ENCODE peak calls at places on chromosomes 3 and 15, in six cellular contexts. One of them, this sample, is unnamed. For H3K27me3 and H3K4me1, the result is how much of the 10 kb centered on the place peaks cover.

GRCh38 chr3:85342915-85343314 is 384.1 kb downstream of the CADM2 start:
- DNase-seq in HCT116: no peak
- DNase-seq in psoas muscle: no peak
- DNase-seq in naive thymus-derived CD4-positive, alpha-beta T cell: no peak
- DNase-seq in prostate gland: no peak
- DNase-seq in upper lobe of right lung: no peak
- DNase-seq in this sample: no peak

GRCh38 chr15:70195808-70196304 is 98.1 kb upstream of the TLE3 start:
- DNase-seq in psoas muscle: peak
- DNase-seq in HCT116: no peak
- DNase-seq in naive thymus-derived CD4-positive, alpha-beta T cell: no peak
- DNase-seq in prostate gland: peak
- DNase-seq in upper lobe of right lung: peak
- DNase-seq in this sample: no peak

GRCh38 chr3:174659516-174659915 is 199.6 kb upstream of the NAALADL2 start:
- DNase-seq in psoas muscle: no peak
- DNase-seq in upper lobe of right lung: no peak
- DNase-seq in prostate gland: no peak
- DNase-seq in naive thymus-derived CD4-positive, alpha-beta T cell: no peak
- DNase-seq in HCT116: no peak
- DNase-seq in this sample: no peak

GRCh38 chr3:71495708-71496472 is 87.6 kb downstream of the FOXP1 start:
- DNase-seq in psoas muscle: no peak
- DNase-seq in HCT116: no peak
- DNase-seq in prostate gland: no peak
- DNase-seq in naive thymus-derived CD4-positive, alpha-beta T cell: no peak
- DNase-seq in upper lobe of right lung: no peak
- DNase-seq in this sample: no peak

GRCh38 chr3:129087138-129087702 is 26.6 kb downstream of the GP9 start:
- DNase-seq in upper lobe of right lung: no peak
- DNase-seq in naive thymus-derived CD4-positive, alpha-beta T cell: no peak
- DNase-seq in prostate gland: peak
- DNase-seq in HCT116: no peak
- DNase-seq in psoas muscle: no peak
- DNase-seq in this sample: no peak

GRCh38 chr15:80823995-80824394 is 44.8 kb downstream of the CEMIP start:
- DNase-seq in psoas muscle: no peak
- DNase-seq in HCT116: no peak
- DNase-seq in prostate gland: no peak
- DNase-seq in naive thymus-derived CD4-positive, alpha-beta T cell: no peak
- DNase-seq in upper lobe of right lung: no peak
- DNase-seq in this sample: no peak

GRCh38 chr3:72347819-72348319 is 500.4 kb downstream of the SHQ1 start:
- DNase-seq in naive thymus-derived CD4-positive, alpha-beta T cell: peak
- DNase-seq in prostate gland: peak
- DNase-seq in HCT116: no peak
- DNase-seq in psoas muscle: peak
- DNase-seq in upper lobe of right lung: peak
- DNase-seq in this sample: peak

GRCh38 chr3:120688121-120688520 is 6.1 kb upstream of the HGD start:
- DNase-seq in upper lobe of right lung: no peak
- DNase-seq in psoas muscle: no peak
- DNase-seq in HCT116: no peak
- DNase-seq in prostate gland: no peak
- DNase-seq in naive thymus-derived CD4-positive, alpha-beta T cell: no peak
- DNase-seq in this sample: no peak

GRCh38 chr3:153974614-153975013 is 146.6 kb upstream of the ARHGEF26 start:
- DNase-seq in prostate gland: no peak
- DNase-seq in upper lobe of right lung: no peak
- DNase-seq in psoas muscle: no peak
- DNase-seq in naive thymus-derived CD4-positive, alpha-beta T cell: no peak
- DNase-seq in HCT116: no peak
- DNase-seq in this sample: no peak

GRCh38 chr15:51696566-51696965 is 15.3 kb downstream of the SCG3 start:
- DNase-seq in naive thymus-derived CD4-positive, alpha-beta T cell: no peak
- DNase-seq in upper lobe of right lung: no peak
- DNase-seq in prostate gland: no peak
- DNase-seq in HCT116: no peak
- DNase-seq in psoas muscle: no peak
- DNase-seq in this sample: no peak

GRCh38 chr3:194508486-194509449 is 22.0 kb upstream of the ATP13A3 start:
- DNase-seq in upper lobe of right lung: no peak
- DNase-seq in HCT116: no peak
- DNase-seq in psoas muscle: no peak
- DNase-seq in prostate gland: no peak
- DNase-seq in naive thymus-derived CD4-positive, alpha-beta T cell: no peak
- DNase-seq in this sample: no peak

GRCh38 chr3:46892285-46893145 is 15.0 kb downstream of the PTH1R start:
- DNase-seq in psoas muscle: peak
- DNase-seq in HCT116: peak
- DNase-seq in upper lobe of right lung: peak
- DNase-seq in prostate gland: peak
- DNase-seq in naive thymus-derived CD4-positive, alpha-beta T cell: no peak
- DNase-seq in this sample: no peak

GRCh38 chr3:7543294-7543693 is 682.4 kb downstream of the GRM7 start:
- DNase-seq in naive thymus-derived CD4-positive, alpha-beta T cell: no peak
- DNase-seq in upper lobe of right lung: no peak
- DNase-seq in prostate gland: no peak
- DNase-seq in psoas muscle: no peak
- DNase-seq in HCT116: no peak
- DNase-seq in this sample: no peak

GRCh38 chr3:127829537-127829936 is 7.2 kb upstream of the MGLL start:
- DNase-seq in naive thymus-derived CD4-positive, alpha-beta T cell: no peak
- DNase-seq in HCT116: no peak
- DNase-seq in upper lobe of right lung: no peak
- DNase-seq in psoas muscle: no peak
- DNase-seq in prostate gland: no peak
- DNase-seq in this sample: no peak

GRCh38 chr3:129626744-129627349 is 20.4 kb upstream of the PLXND1 start:
- DNase-seq in HCT116: peak
- DNase-seq in upper lobe of right lung: peak
- DNase-seq in psoas muscle: peak
- DNase-seq in naive thymus-derived CD4-positive, alpha-beta T cell: peak
- DNase-seq in prostate gland: peak
- DNase-seq in this sample: no peak

GRCh38 chr3:189099505-189100290 is 72.1 kb upstream of the TPRG1 start:
- DNase-seq in HCT116: no peak
- DNase-seq in prostate gland: no peak
- DNase-seq in upper lobe of right lung: no peak
- DNase-seq in psoas muscle: peak
- DNase-seq in naive thymus-derived CD4-positive, alpha-beta T cell: no peak
- DNase-seq in this sample: no peak

GRCh38 chr3:189446959-189447560 is 184.1 kb upstream of the TP63 start:
- DNase-seq in psoas muscle: no peak
- DNase-seq in HCT116: no peak
- DNase-seq in prostate gland: no peak
- DNase-seq in naive thymus-derived CD4-positive, alpha-beta T cell: no peak
- DNase-seq in upper lobe of right lung: no peak
- DNase-seq in this sample: no peak

GRCh38 chr3:159763466-159764210 is 225.0 kb upstream of the IL12A start:
- DNase-seq in prostate gland: peak
- DNase-seq in psoas muscle: peak
- DNase-seq in HCT116: peak
- DNase-seq in upper lobe of right lung: peak
- DNase-seq in naive thymus-derived CD4-positive, alpha-beta T cell: no peak
- DNase-seq in this sample: no peak

GRCh38 chr15:65310431-65311137 is 6.1 kb downstream of the RNU5B-1 start:
- DNase-seq in naive thymus-derived CD4-positive, alpha-beta T cell: no peak
- DNase-seq in prostate gland: no peak
- DNase-seq in upper lobe of right lung: no peak
- DNase-seq in psoas muscle: no peak
- DNase-seq in HCT116: no peak
- DNase-seq in this sample: no peak

GRCh38 chr15:27601239-27601942 is 497.7 kb downstream of the OCA2 start:
- DNase-seq in upper lobe of right lung: no peak
- DNase-seq in HCT116: no peak
- DNase-seq in psoas muscle: no peak
- DNase-seq in naive thymus-derived CD4-positive, alpha-beta T cell: no peak
- DNase-seq in prostate gland: no peak
- DNase-seq in this sample: peak

GRCh38 chr3:7915356-7915755 is 586.3 kb upstream of the LMCD1 start:
- DNase-seq in upper lobe of right lung: no peak
- DNase-seq in psoas muscle: no peak
- DNase-seq in HCT116: no peak
- DNase-seq in naive thymus-derived CD4-positive, alpha-beta T cell: no peak
- DNase-seq in prostate gland: no peak
- DNase-seq in this sample: no peak

GRCh38 chr3:55235416-55235815 is 251.7 kb downstream of the WNT5A start:
- DNase-seq in prostate gland: no peak
- DNase-seq in HCT116: no peak
- DNase-seq in psoas muscle: no peak
- DNase-seq in naive thymus-derived CD4-positive, alpha-beta T cell: no peak
- DNase-seq in upper lobe of right lung: no peak
- DNase-seq in this sample: no peak

GRCh38 chr3:43855674-43856299 is 165.0 kb downstream of the ABHD5 start:
- DNase-seq in HCT116: peak
- DNase-seq in prostate gland: peak
- DNase-seq in upper lobe of right lung: peak
- DNase-seq in naive thymus-derived CD4-positive, alpha-beta T cell: peak
- DNase-seq in psoas muscle: peak
- DNase-seq in this sample: peak

GRCh38 chr3:17088602-17089313 is 204.0 kb downstream of the PLCL2 start:
- DNase-seq in psoas muscle: no peak
- DNase-seq in naive thymus-derived CD4-positive, alpha-beta T cell: no peak
- DNase-seq in upper lobe of right lung: no peak
- DNase-seq in prostate gland: no peak
- DNase-seq in HCT116: no peak
- DNase-seq in this sample: peak

GRCh38 chr15:98163319-98164030 is 203.0 kb downstream of the ARRDC4 start:
- DNase-seq in naive thymus-derived CD4-positive, alpha-beta T cell: no peak
- DNase-seq in prostate gland: no peak
- DNase-seq in upper lobe of right lung: no peak
- DNase-seq in psoas muscle: no peak
- DNase-seq in HCT116: no peak
- DNase-seq in this sample: no peak

GRCh38 chr15:98164573-98164972 is 204.1 kb downstream of the ARRDC4 start:
- DNase-seq in naive thymus-derived CD4-positive, alpha-beta T cell: no peak
- DNase-seq in prostate gland: no peak
- DNase-seq in HCT116: no peak
- DNase-seq in upper lobe of right lung: no peak
- DNase-seq in psoas muscle: no peak
- DNase-seq in this sample: no peak

GRCh38 chr15:98160236-98160635 is 199.7 kb downstream of the ARRDC4 start:
- DNase-seq in psoas muscle: no peak
- DNase-seq in HCT116: no peak
- DNase-seq in prostate gland: no peak
- DNase-seq in naive thymus-derived CD4-positive, alpha-beta T cell: peak
- DNase-seq in upper lobe of right lung: no peak
- DNase-seq in this sample: peak

GRCh38 chr15:98169551-98169950 is 209.0 kb downstream of the ARRDC4 start:
- DNase-seq in upper lobe of right lung: no peak
- DNase-seq in naive thymus-derived CD4-positive, alpha-beta T cell: no peak
- DNase-seq in prostate gland: no peak
- DNase-seq in psoas muscle: no peak
- DNase-seq in HCT116: no peak
- DNase-seq in this sample: peak

GRCh38 chr15:98164986-98165385 is 204.5 kb downstream of the ARRDC4 start:
- DNase-seq in naive thymus-derived CD4-positive, alpha-beta T cell: no peak
- DNase-seq in HCT116: no peak
- DNase-seq in prostate gland: no peak
- DNase-seq in upper lobe of right lung: no peak
- DNase-seq in psoas muscle: no peak
- DNase-seq in this sample: no peak
- H3K27me3 ChIP-seq in naive thymus-derived CD4-positive, alpha-beta T cell: under half
- H3K27me3 ChIP-seq in HCT116: under half
- H3K27me3 ChIP-seq in prostate gland: under half
- H3K27me3 ChIP-seq in upper lobe of right lung: under half
- H3K27me3 ChIP-seq in psoas muscle: under half
- H3K27me3 ChIP-seq in this sample: under half

GRCh38 chr3:108130247-108130646 is 39.4 kb upstream of the CD47 start:
- DNase-seq in naive thymus-derived CD4-positive, alpha-beta T cell: no peak
- DNase-seq in prostate gland: no peak
- DNase-seq in HCT116: no peak
- DNase-seq in psoas muscle: no peak
- DNase-seq in upper lobe of right lung: no peak
- DNase-seq in this sample: no peak
- H3K4me1 ChIP-seq in naive thymus-derived CD4-positive, alpha-beta T cell: half or more
- H3K4me1 ChIP-seq in prostate gland: under half
- H3K4me1 ChIP-seq in HCT116: under half
- H3K4me1 ChIP-seq in psoas muscle: under half
- H3K4me1 ChIP-seq in upper lobe of right lung: under half
- H3K4me1 ChIP-seq in this sample: under half

GRCh38 chr3:48660800-48661400 is 1.8 kb downstream of the CELSR3 start:
- DNase-seq in naive thymus-derived CD4-positive, alpha-beta T cell: no peak
- DNase-seq in psoas muscle: no peak
- DNase-seq in HCT116: no peak
- DNase-seq in prostate gland: no peak
- DNase-seq in upper lobe of right lung: no peak
- DNase-seq in this sample: no peak

GRCh38 chr3:48662753-48663488 is at the start of gene CELSR3:
- DNase-seq in psoas muscle: peak
- DNase-seq in prostate gland: peak
- DNase-seq in HCT116: peak
- DNase-seq in naive thymus-derived CD4-positive, alpha-beta T cell: no peak
- DNase-seq in upper lobe of right lung: peak
- DNase-seq in this sample: no peak

GRCh38 chr3:48661501-48662139 is 1.1 kb downstream of the CELSR3 start:
- DNase-seq in HCT116: no peak
- DNase-seq in psoas muscle: peak
- DNase-seq in upper lobe of right lung: peak
- DNase-seq in naive thymus-derived CD4-positive, alpha-beta T cell: peak
- DNase-seq in prostate gland: peak
- DNase-seq in this sample: peak

GRCh38 chr3:48663489-48664312 is 1.0 kb upstream of the CELSR3 start:
- DNase-seq in prostate gland: peak
- DNase-seq in naive thymus-derived CD4-positive, alpha-beta T cell: peak
- DNase-seq in psoas muscle: peak
- DNase-seq in HCT116: peak
- DNase-seq in upper lobe of right lung: peak
- DNase-seq in this sample: no peak

DNA sequence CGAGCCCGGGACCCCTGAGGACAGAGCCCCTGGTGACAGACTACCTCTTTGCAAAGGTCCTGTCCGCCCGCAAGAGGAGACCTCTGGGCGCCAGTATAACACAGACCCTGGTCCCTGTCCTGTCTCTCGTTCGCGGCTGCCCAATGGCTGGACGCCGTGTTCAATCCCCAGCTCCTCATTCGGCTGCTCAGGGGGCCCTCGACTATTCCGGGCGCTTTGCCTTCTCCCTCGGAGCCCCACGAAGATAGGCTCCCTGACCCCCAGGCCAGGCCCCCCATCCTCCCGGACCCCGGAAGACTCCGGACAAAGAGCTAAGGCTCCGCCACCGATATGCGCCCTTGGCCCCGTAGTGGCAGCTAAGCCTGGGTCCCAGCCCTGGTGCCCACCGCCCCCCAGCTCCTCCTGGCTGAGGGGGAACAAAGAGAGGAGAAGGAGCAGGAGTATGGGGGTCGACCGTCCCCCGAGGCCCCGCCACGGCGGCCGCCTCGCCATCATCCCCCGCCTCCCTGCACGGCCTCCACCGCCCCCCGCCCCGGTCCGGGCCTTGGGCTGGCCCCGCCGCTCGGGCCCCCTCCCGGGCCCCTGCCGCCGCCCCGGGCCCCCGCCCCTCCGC is 440 bp downstream of the CELSR3 start:
- DNase-seq in HCT116: no peak
- DNase-seq in prostate gland: no peak
- DNase-seq in psoas muscle: no peak
- DNase-seq in naive thymus-derived CD4-positive, alpha-beta T cell: no peak
- DNase-seq in upper lobe of right lung: no peak
- DNase-seq in this sample: no peak
- H3K27me3 ChIP-seq in HCT116: under half
- H3K27me3 ChIP-seq in prostate gland: under half
- H3K27me3 ChIP-seq in psoas muscle: under half
- H3K27me3 ChIP-seq in naive thymus-derived CD4-positive, alpha-beta T cell: under half
- H3K27me3 ChIP-seq in upper lobe of right lung: under half
- H3K27me3 ChIP-seq in this sample: under half

GRCh38 chr3:112120485-112120836 is 12.6 kb downstream of the GCSAM start:
- DNase-seq in psoas muscle: no peak
- DNase-seq in upper lobe of right lung: no peak
- DNase-seq in HCT116: no peak
- DNase-seq in prostate gland: no peak
- DNase-seq in naive thymus-derived CD4-positive, alpha-beta T cell: no peak
- DNase-seq in this sample: no peak
- H3K4me1 ChIP-seq in psoas muscle: under half
- H3K4me1 ChIP-seq in upper lobe of right lung: under half
- H3K4me1 ChIP-seq in HCT116: under half
- H3K4me1 ChIP-seq in prostate gland: under half
- H3K4me1 ChIP-seq in naive thymus-derived CD4-positive, alpha-beta T cell: under half
- H3K4me1 ChIP-seq in this sample: under half

This sample was measured in DND-41.